ENCODE peak calls at places on chromosome 20, in five cellular contexts. Z, R, J, F and U are unnamed samples. For H3K27me3 and H3K36me3, the result is how much of the 10 kb centered on the place peaks cover.

GRCh38 chr20:58988565-58988882 is 7.5 kb downstream of the NELFCD start:
- DNase-seq in J (no peak), F (no peak), R (no peak), Z (no peak), U (no peak)

GRCh38 chr20:51529027-51529749 is 13.3 kb downstream of the NFATC2 start:
- DNase-seq in J (peak), F (no peak), Z (no peak), R (no peak), U (no peak)

GRCh38 chr20:15245896-15246295 is 908.5 kb upstream of the FLRT3 start:
- DNase-seq in F (no peak), Z (no peak), J (no peak), R (no peak), U (no peak)

GRCh38 chr20:59403261-59403961 is 103.0 kb downstream of the EDN3 start:
- DNase-seq in J (peak), R (no peak), Z (no peak), F (peak), U (peak)

GRCh38 chr20:41654292-41654691 is 36.1 kb upstream of the CHD6 start:
- DNase-seq in R (no peak), F (no peak), Z (no peak), J (no peak), U (peak)

GRCh38 chr20:48684501-48685041 is 143.2 kb downstream of the PREX1 start:
- DNase-seq in F (peak), R (no peak), J (no peak), Z (no peak), U (no peak)

GRCh38 chr20:47351643-47352331 is 4.7 kb downstream of the ZMYND8 start:
- DNase-seq in J (peak), R (no peak), Z (no peak), F (no peak), U (no peak)

GRCh38 chr20:49310695-49311094 is 32.8 kb upstream of the ZNFX1 start:
- DNase-seq in F (no peak), R (no peak), Z (no peak), J (no peak), U (no peak)

GRCh38 chr20:31637660-31638059 is at the start of gene COX4I2:
- DNase-seq in J (no peak), F (no peak), R (peak), Z (no peak), U (peak)

GRCh38 chr20:32281711-32282110 is 4.3 kb downstream of the KIF3B start:
- DNase-seq in R (no peak), J (no peak), F (no peak), Z (no peak), U (no peak)

GRCh38 chr20:63939061-63939935 is 16.9 kb downstream of the UCKL1 start:
- DNase-seq in R (peak), Z (no peak), J (no peak), F (no peak), U (peak)
- H3K4me3 ChIP-seq in R (no peak), Z (no peak), J (no peak), F (no peak), U (peak)

DNA sequence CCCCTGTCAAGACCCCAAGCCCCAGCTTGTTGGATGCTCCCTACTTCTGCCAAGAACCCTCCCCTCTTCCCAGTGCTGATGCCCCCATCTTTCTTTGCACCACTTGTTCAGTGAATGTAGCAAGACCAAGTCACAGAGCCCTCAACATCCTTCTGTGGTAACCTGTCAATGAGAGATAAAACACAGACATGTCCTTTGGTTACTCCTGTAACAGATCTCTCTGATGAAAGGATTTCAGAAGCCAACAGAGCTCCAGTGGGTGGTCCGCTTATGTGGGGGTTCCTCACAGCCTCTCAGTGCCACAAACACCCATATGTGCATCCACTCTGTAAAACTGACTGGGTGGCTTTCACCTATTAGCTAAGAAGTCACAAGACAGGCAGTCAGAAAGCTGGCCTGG is 93.2 kb upstream of the CST7 start:
- DNase-seq in F (no peak), J (no peak), Z (no peak), R (no peak), U (no peak)
- H3K27me3 ChIP-seq in F (under half), J (under half), Z (under half), R (under half), U (under half)

GRCh38 chr20:35002426-35003210 is 47.0 kb downstream of the MYH7B start:
- DNase-seq in R (peak), F (no peak), J (no peak), Z (no peak), U (peak)
- H3K36me3 ChIP-seq in R (half or more), F (under half), J (half or more), Z (under half), U (half or more)

DNA sequence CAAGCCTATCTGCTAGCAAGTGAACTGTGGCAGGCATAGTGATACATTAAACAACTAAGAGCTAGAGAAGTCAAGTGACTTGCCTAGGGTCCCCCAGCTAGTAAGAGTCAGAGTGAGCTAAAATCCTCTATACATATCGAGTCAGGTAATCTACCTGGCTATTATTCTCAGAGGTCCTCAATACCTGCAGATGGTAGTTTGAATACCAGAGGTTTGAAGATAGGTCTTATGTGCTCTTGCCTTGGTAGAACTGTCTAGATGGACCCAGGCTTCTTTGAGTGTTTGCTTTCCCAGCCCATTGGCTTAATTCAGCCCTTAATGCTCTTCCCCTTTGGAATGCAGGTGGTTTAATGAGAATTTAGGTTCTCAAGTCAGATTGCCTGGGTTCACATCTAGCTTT is 1.1 kb downstream of the ERGIC3 start:
- DNase-seq in R (no peak), Z (no peak), F (no peak), J (no peak), U (no peak)
- H3K4me3 ChIP-seq in R (no peak), Z (peak), F (no peak), J (no peak), U (no peak)